ENCODE peak calls at places on chromosomes 12 and 14, in six cellular contexts. D, G, H, O, T and F are unnamed samples.

GRCh38 chr14:20400965-20401593 is 12.2 kb downstream of the TEP1 start:
- DNase-seq in D (no peak), G (peak; percentile 54), H (no peak), O (peak; percentile 23), T (no peak), F (no peak)

GRCh38 chr12:26121841-26122680 is 2.8 kb downstream of the BHLHE41 start:
- DNase-seq in D (peak; percentile 63), G (no peak), H (peak; percentile 60), O (peak; percentile 19), T (peak; percentile 31), F (peak; percentile 66)

GRCh38 chr14:98189521-98189920 is 1082.5 kb downstream of the BCL11B start:
- DNase-seq in D (no peak), G (no peak), H (no peak), O (no peak), T (no peak), F (no peak)

GRCh38 chr14:76191297-76191696 is 39.6 kb downstream of the GPATCH2L start:
- DNase-seq in D (no peak), G (no peak), H (peak; percentile 63), O (no peak), T (no peak), F (no peak)

GRCh38 chr12:65561798-65562382 is 262.4 kb upstream of the HMGA2 start:
- DNase-seq in D (no peak), G (no peak), H (no peak), O (no peak), T (no peak), F (no peak)

GRCh38 chr14:76597387-76597786 is 163.9 kb upstream of the VASH1 start:
- DNase-seq in D (no peak), G (no peak), H (no peak), O (no peak), T (no peak), F (no peak)

GRCh38 chr12:79635676-79636075 is 55.1 kb downstream of the PAWR start:
- DNase-seq in D (no peak), G (no peak), H (no peak), O (no peak), T (no peak), F (no peak)

GRCh38 chr12:96811083-96811482 is 96.0 kb upstream of the NEDD1 start:
- DNase-seq in D (no peak), G (peak; percentile 46), H (no peak), O (peak; percentile 69), T (no peak), F (no peak)

GRCh38 chr14:19878029-19878642 is 3.2 kb downstream of the OR4K2 start:
- DNase-seq in D (no peak), G (peak; percentile 30), H (no peak), O (peak; percentile 3), T (no peak), F (no peak)

GRCh38 chr12:10115311-10115710 is 14.7 kb downstream of the CLEC7A start:
- DNase-seq in D (no peak), G (no peak), H (no peak), O (no peak), T (no peak), F (no peak)

GRCh38 chr14:26281280-26281998 is 316.4 kb downstream of the NOVA1 start:
- DNase-seq in D (no peak), G (peak; percentile 66), H (no peak), O (peak; percentile 93), T (no peak), F (no peak)

GRCh38 chr12:57836442-57837375 is 9.8 kb downstream of the CTDSP2 start:
- DNase-seq in D (peak; percentile 93), G (no peak), H (peak; percentile 90), O (peak; percentile 86), T (peak; percentile 55), F (peak; percentile 86)

GRCh38 chr12:84826925-84827324 is 85.7 kb downstream of the SLC6A15 start:
- DNase-seq in D (no peak), G (no peak), H (no peak), O (no peak), T (no peak), F (no peak)

GRCh38 chr12:98440165-98440581 is 75.2 kb upstream of the TMPO start:
- DNase-seq in D (peak; percentile 68), G (no peak), H (peak; percentile 84), O (peak; percentile 68), T (peak; percentile 89), F (peak; percentile 33)

GRCh38 chr12:47318963-47319362 is 239.2 kb upstream of the AMIGO2 start:
- DNase-seq in D (no peak), G (no peak), H (no peak), O (no peak), T (no peak), F (no peak)

GRCh38 chr12:101616027-101616494 is 21.3 kb downstream of the MYBPC1 start:
- DNase-seq in D (no peak), G (peak; percentile 86), H (no peak), O (no peak), T (no peak), F (no peak)

GRCh38 chr12:109822951-109823411 is 10.2 kb downstream of the TRPV4 start:
- DNase-seq in D (no peak), G (peak; percentile 73), H (peak; percentile 58), O (no peak), T (peak; percentile 95), F (peak; percentile 37)

GRCh38 chr14:83765200-83765599 is 1764.7 kb upstream of the FLRT2 start:
- DNase-seq in D (no peak), G (no peak), H (no peak), O (peak; percentile 1), T (no peak), F (no peak)

GRCh38 chr12:130133851-130134562 is 28.3 kb upstream of the FZD10 start:
- DNase-seq in D (no peak), G (no peak), H (peak; percentile 22), O (no peak), T (no peak), F (peak; percentile 32)

GRCh38 chr12:94147991-94148840 is at the start of gene PLXNC1:
- DNase-seq in D (peak; percentile 76), G (no peak), H (peak; percentile 85), O (peak; percentile 52), T (no peak), F (peak; percentile 55)

GRCh38 chr14:77980475-77981321 is 180.8 kb downstream of the ADCK1 start:
- DNase-seq in D (peak; percentile 37), G (no peak), H (no peak), O (peak; percentile 57), T (peak; percentile 87), F (no peak)

GRCh38 chr14:68809524-68809923 is 16.7 kb upstream of the ZFP36L1 start:
- DNase-seq in D (no peak), G (no peak), H (no peak), O (no peak), T (no peak), F (no peak)

GRCh38 chr14:68811161-68811560 is 18.3 kb upstream of the ZFP36L1 start:
- DNase-seq in D (no peak), G (no peak), H (no peak), O (no peak), T (no peak), F (peak; percentile 60)

GRCh38 chr14:68807987-68808386 is 15.1 kb upstream of the ZFP36L1 start:
- DNase-seq in D (peak; percentile 45), G (no peak), H (no peak), O (no peak), T (no peak), F (no peak)

GRCh38 chr14:68808696-68809095 is 15.8 kb upstream of the ZFP36L1 start:
- DNase-seq in D (no peak), G (no peak), H (no peak), O (no peak), T (no peak), F (peak; percentile 46)

DNA sequence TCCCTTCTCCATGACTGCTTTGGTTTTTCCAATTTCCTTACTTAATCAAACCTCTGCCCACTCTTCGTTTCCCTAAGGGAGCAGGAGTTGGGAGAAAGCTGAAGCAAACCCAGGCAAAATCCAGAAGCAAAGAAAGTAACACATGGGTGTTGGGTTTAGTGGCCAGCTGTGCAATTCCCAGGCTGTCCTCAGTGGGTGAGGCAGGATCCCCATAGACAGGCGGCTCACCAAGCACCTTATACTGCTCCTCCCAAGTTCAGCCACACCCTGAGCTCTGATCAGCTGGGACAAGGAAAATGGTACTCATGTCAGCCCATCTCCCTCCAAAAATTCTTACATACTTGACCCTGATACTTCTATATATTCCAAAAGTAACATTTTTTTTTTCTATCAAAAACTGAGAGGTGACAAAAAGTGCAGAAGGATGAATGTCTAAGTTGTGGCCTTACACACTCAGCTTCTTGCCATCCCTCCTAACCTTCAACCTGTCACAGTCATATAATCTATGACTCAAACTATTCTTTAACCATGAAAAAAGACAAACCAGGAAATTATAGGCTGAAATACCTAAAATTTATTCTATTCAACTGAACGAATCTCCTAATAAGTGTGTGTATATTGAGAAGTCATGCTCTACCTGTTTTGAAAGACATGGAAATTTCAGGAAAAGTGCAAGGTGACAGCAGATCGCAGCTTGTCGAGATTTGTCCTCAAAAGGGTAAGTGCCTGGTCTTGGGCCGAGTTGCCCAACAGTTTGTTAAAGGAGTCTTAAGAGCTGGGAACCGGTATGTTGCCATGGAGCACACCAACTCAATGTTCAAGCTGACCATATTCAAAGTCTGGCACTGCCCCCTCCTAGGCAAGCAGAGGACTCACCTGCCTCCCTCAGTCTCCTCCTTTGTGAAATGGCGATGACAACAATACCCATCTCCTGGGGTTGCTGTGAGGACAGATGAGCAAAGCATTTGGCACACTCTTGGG is 17.6 kb upstream of the ZFP36L1 start:
- DNase-seq in D (no peak), G (no peak), H (no peak), O (no peak), T (peak; percentile 81), F (no peak)
- H3K4me1 ChIP-seq in D (peaks cover 42% of the 10 kb centered on the region), G (peaks cover 45% of the 10 kb centered on the region), H (peaks cover 3% of the 10 kb centered on the region), O (peaks cover 15% of the 10 kb centered on the region), T (peaks cover 81% of the 10 kb centered on the region), F (peaks cover 35% of the 10 kb centered on the region)

GRCh38 chr12:41051909-41052308 is 136.2 kb upstream of the PDZRN4 start:
- DNase-seq in D (no peak), G (no peak), H (no peak), O (no peak), T (no peak), F (no peak)
- H3K27ac ChIP-seq in D (no peak overlapping the region), G (no peak overlapping the region), H (no peak overlapping the region), O (no peak overlapping the region), T (no peak overlapping the region), F (no peak overlapping the region)

GRCh38 chr14:73424453-73424852 is 33.9 kb downstream of the NUMB start:
- DNase-seq in D (no peak), G (no peak), H (no peak), O (no peak), T (no peak), F (no peak)
- H3K4me1 ChIP-seq in D (peaks cover 1% of the 10 kb centered on the region), G (peaks cover 59% of the 10 kb centered on the region), H (no peaks in the 10 kb centered on the region), O (peaks cover 2% of the 10 kb centered on the region), T (peaks cover 50% of the 10 kb centered on the region), F (peaks cover 22% of the 10 kb centered on the region)

DNA sequence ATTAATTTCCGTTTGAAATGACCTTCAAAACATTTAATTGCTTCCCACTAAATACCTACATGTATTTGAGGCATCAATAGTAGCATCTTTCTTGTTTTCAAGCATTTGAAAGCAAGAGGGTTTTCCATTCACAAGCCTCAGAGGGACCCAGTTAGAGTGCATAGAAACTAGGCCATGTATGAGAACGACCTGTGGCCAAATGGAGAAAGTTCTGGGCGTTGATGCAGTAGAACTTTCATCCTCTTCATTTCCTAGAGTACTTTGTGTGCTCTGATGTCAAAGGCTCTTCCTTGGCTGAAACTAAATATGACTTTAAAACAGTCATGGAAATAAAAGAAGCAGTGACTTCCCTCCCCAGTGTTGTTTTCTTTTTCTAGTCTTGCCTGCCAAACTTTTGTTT is 946 bp upstream of the DHRS7 start:
- DNase-seq in D (no peak), G (no peak), H (no peak), O (no peak), T (no peak), F (no peak)
- H3K27ac ChIP-seq in D (peak overlapping the region; percentile 88), G (no peak overlapping the region), H (peak overlapping the region; percentile 94), O (no peak overlapping the region), T (no peak overlapping the region), F (peak overlapping the region; percentile 93)